ENCODE peak calls at places on chromosomes 6 and 20, in nine cellular contexts. M is HepG2, W is ovary, D is upper lobe of left lung, R is spleen, H is uterus, I is testis, E is transverse colon, K is suprapubic skin. G is an unnamed sample.

GRCh38 chr20:8788275-8788674 is 280.6 kb upstream of the PLCB4 start:
- DNase-seq in R (no peak), H (no peak), E (no peak), W (no peak), I (no peak), D (no peak), M (no peak), K (no peak), G (no peak)

GRCh38 chr6:46719099-46719498 is 16.1 kb downstream of the PLA2G7 start:
- DNase-seq in I (no peak), D (no peak), R (no peak), K (no peak), M (no peak), H (no peak), E (no peak), W (no peak), G (no peak)

GRCh38 chr6:125307150-125307838 is 5.5 kb upstream of the HDDC2 start:
- DNase-seq in E (no peak), W (no peak), I (no peak), H (no peak), D (no peak), K (no peak), R (no peak), M (peak), G (no peak)

GRCh38 chr6:30719791-30720737 is at the start of gene TUBB:
- DNase-seq in W (peak), M (peak), K (peak), H (peak), D (peak), I (peak), R (peak), E (peak), G (peak)

GRCh38 chr6:38248500-38249234 is 391.1 kb downstream of the BTBD9 start:
- DNase-seq in W (no peak), M (no peak), D (no peak), I (no peak), K (no peak), R (no peak), E (no peak), H (no peak), G (no peak)

GRCh38 chr6:27684264-27685211 is 211.6 kb upstream of the ZNF184 start:
- DNase-seq in E (peak), I (peak), K (no peak), D (no peak), M (peak), R (no peak), H (no peak), W (peak), G (no peak)

GRCh38 chr6:6547111-6547879 is 41.2 kb upstream of the LY86 start:
- DNase-seq in E (peak), H (peak), K (peak), M (peak), I (peak), R (peak), D (peak), W (peak), G (peak)

GRCh38 chr20:54649511-54649962 is 174.1 kb downstream of the DOK5 start:
- DNase-seq in R (no peak), H (peak), I (peak), W (peak), E (peak), D (peak), M (peak), K (peak), G (peak)

GRCh38 chr6:30748851-30749540 is 4.6 kb upstream of the IER3 start:
- DNase-seq in M (peak), E (no peak), R (no peak), K (no peak), H (no peak), I (no peak), D (no peak), W (no peak), G (no peak)

GRCh38 chr6:163951326-163951725 is 536.8 kb downstream of the QKI start:
- DNase-seq in M (no peak), W (no peak), K (no peak), H (no peak), E (no peak), I (no peak), R (no peak), D (no peak), G (no peak)

GRCh38 chr6:167733740-167734661 is 92.7 kb upstream of the AFDN start:
- DNase-seq in H (no peak), W (peak), E (no peak), M (peak), D (no peak), I (peak), R (peak), K (no peak), G (no peak)

GRCh38 chr20:50728486-50728980 is 2.8 kb upstream of the PARD6B start:
- DNase-seq in M (peak), E (no peak), R (no peak), I (peak), W (no peak), D (no peak), H (no peak), K (no peak), G (no peak)

GRCh38 chr6:36104836-36105235 is 25.5 kb upstream of the MAPK13 start:
- DNase-seq in E (no peak), I (no peak), W (no peak), K (no peak), H (no peak), R (no peak), M (no peak), D (no peak), G (no peak)

GRCh38 chr6:704037-704436 is 11.1 kb upstream of the EXOC2 start:
- DNase-seq in K (no peak), M (no peak), E (no peak), D (no peak), R (no peak), W (no peak), I (no peak), H (no peak), G (no peak)

GRCh38 chr20:33477386-33478234 is 12.3 kb upstream of the CBFA2T2 start:
- DNase-seq in W (no peak), H (no peak), M (no peak), D (no peak), K (no peak), I (no peak), E (peak), R (no peak), G (no peak)

GRCh38 chr6:21856844-21857243 is 263.3 kb downstream of the SOX4 start:
- DNase-seq in R (no peak), E (no peak), I (no peak), K (no peak), H (no peak), M (no peak), W (no peak), D (peak), G (no peak)

GRCh38 chr20:2713285-2713684 is 20.7 kb downstream of the EBF4 start:
- DNase-seq in W (no peak), H (no peak), I (no peak), R (no peak), E (no peak), K (no peak), D (no peak), M (peak), G (no peak)

GRCh38 chr6:158057213-158057987 is 75.7 kb downstream of the SYNJ2 start:
- DNase-seq in M (no peak), W (no peak), R (no peak), H (no peak), D (no peak), K (no peak), E (no peak), I (no peak), G (no peak)

GRCh38 chr20:9617940-9618339 is 103.5 kb downstream of the LAMP5 start:
- DNase-seq in K (no peak), W (no peak), M (peak), R (no peak), I (peak), E (no peak), D (peak), H (no peak), G (no peak)

GRCh38 chr6:157265630-157266029 is 57.7 kb downstream of the TMEM242 start:
- DNase-seq in D (no peak), E (no peak), M (no peak), I (no peak), H (no peak), W (no peak), R (peak), K (no peak), G (peak)

GRCh38 chr6:41970436-41970846 is 28.8 kb upstream of the CCND3 start:
- DNase-seq in H (no peak), E (no peak), I (no peak), W (no peak), K (peak), M (no peak), D (peak), R (no peak), G (peak)

GRCh38 chr6:80872194-80872950 is 765.9 kb downstream of the BCKDHB start:
- DNase-seq in K (no peak), E (no peak), W (peak), R (no peak), I (peak), M (no peak), D (no peak), H (peak), G (peak)

GRCh38 chr6:143901885-143902708 is 37.8 kb downstream of the ZC2HC1B start:
- DNase-seq in M (no peak), E (peak), R (no peak), D (peak), K (no peak), W (peak), I (peak), H (peak), G (no peak)

GRCh38 chr6:111080713-111081112 is 6.6 kb upstream of the SLC16A10 start:
- DNase-seq in H (no peak), I (no peak), R (no peak), K (no peak), W (no peak), D (no peak), M (no peak), E (no peak), G (no peak)

GRCh38 chr6:30074331-30075093 is 1.1 kb downstream of the RNF39 start:
- DNase-seq in R (no peak), K (no peak), I (peak), D (no peak), W (no peak), M (no peak), E (no peak), H (no peak), G (no peak)

GRCh38 chr6:124684621-124685020 is 277.6 kb upstream of the RNF217 start:
- DNase-seq in K (no peak), M (no peak), D (no peak), E (no peak), H (no peak), R (no peak), W (no peak), I (no peak), G (no peak)

GRCh38 chr6:112626468-112627082 is 279.4 kb downstream of the RFPL4B start:
- DNase-seq in R (no peak), D (no peak), M (peak), E (no peak), I (no peak), H (no peak), K (no peak), W (no peak), G (no peak)

GRCh38 chr6:131524695-131525336 is 48.2 kb upstream of the ARG1 start:
- DNase-seq in M (no peak), K (no peak), D (no peak), R (no peak), E (no peak), H (no peak), W (no peak), I (no peak), G (no peak)

GRCh38 chr6:167127785-167128531 is 5.1 kb downstream of the CCR6 start:
- DNase-seq in H (no peak), K (no peak), R (no peak), I (no peak), W (no peak), D (no peak), E (no peak), M (no peak), G (no peak)

GRCh38 chr20:50762435-50763201 is 31.2 kb downstream of the PARD6B start:
- DNase-seq in W (peak), D (peak), H (peak), K (no peak), R (no peak), M (peak), I (peak), E (peak), G (peak)

GRCh38 chr6:107275330-107275865 is 160.1 kb upstream of the BEND3 start:
- DNase-seq in R (no peak), D (no peak), W (no peak), M (no peak), H (no peak), E (no peak), I (no peak), K (no peak), G (no peak)

GRCh38 chr20:50673146-50673830 is 18.1 kb downstream of the RIPOR3 start:
- DNase-seq in R (no peak), K (no peak), M (peak), I (no peak), H (peak), D (no peak), E (peak), W (no peak), G (no peak)

GRCh38 chr20:63967330-63968135 is 2.2 kb downstream of the ZNF512B start:
- DNase-seq in W (peak), E (peak), I (no peak), M (no peak), D (no peak), R (peak), K (peak), H (peak), G (no peak)

GRCh38 chr6:27810768-27811298 is 101.4 kb downstream of the OR2B2 start:
- DNase-seq in M (no peak), H (no peak), R (no peak), I (no peak), W (no peak), K (no peak), E (no peak), D (no peak), G (no peak)

GRCh38 chr20:4082406-4083102 is 67.2 kb upstream of the RNF24 start:
- DNase-seq in E (peak), I (peak), W (peak), M (peak), D (peak), H (no peak), R (peak), K (peak), G (peak)

DNA sequence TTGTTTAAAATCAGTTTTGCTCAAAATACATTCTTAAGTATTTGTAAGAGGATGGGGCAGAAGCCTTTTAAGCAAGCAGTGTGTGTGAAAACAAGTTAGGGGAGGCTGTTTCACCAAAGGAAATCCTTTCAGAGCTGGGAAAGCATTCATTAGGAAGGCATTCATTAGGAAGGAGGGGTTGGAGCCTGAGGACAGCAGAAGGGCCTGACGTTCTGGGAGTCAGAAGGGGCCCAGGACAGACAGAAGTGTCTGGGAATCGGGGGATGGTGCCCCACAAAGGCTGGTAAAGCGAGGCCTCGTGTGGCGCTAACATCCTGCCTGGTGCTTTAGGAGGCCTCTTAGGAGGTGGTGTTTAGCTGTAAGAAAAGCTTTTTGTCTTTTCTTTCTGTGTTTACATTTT is 80.6 kb upstream of the NXT1 start:
- DNase-seq in H (no peak), E (no peak), K (peak), W (no peak), D (no peak), R (peak), I (no peak), M (no peak), G (no peak)
- TF ChIP-seq POLR2A in H (no peak), E (no peak), K (no peak), W (no peak), D (no peak), R (no peak), I (no peak), M (no peak), G (no peak)

GRCh38 chr6:16237242-16237641 is 1.1 kb upstream of the GMPR start:
- DNase-seq in R (peak), H (no peak), M (no peak), D (no peak), E (no peak), I (no peak), W (no peak), K (no peak), G (no peak)
- H3K4me3 ChIP-seq in R (no peak), H (no peak), M (no peak), D (no peak), E (no peak), I (no peak), W (no peak), K (peak), G (no peak)

DNA sequence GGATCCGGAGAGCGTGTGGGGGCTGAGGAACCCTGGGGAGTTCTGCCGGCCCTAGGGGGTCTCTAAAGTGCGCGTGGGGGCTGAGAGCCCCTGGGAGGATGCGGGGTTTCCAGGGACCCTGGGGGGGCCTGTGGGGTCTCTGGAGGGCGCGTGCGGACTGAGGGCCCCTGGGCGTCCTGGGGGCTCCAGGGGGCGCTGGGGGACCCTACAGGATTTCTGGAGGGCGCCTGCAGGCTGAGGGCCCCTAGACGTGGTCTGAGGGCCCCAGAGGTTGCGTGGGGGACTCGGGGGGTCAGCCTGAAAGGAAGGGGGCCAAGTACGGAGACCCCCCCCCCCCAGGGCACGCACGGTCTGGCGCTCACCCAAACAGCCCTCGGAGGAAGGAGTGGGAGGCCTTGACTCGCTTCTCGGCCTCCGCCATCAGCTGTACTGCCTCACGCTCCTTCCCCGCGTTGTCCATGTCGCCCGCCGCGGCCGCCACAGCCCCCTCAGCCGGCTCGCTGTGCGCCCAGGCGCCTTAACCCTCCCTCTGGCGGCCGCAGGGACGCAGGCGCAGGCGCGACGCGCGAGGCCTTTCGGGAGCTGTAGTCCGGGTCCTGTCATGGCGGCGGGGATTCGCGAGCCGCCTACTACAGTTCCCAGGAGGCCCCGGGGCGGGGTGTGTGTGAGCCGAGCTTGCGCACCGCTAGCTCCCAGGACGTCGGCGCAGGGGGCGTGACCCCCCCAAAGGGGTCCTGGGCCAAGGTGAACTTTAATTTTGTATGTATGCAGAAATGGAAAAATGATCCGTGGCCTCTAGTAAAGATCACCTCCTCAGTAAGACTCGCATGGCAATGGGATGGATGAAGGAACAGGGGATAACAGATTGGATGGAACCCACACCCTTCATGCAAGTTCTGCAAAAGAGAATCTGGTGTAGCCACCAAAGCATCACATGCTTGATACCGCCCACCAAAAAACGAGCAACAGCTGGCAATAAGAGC is at the start of gene NAPB:
- DNase-seq in M (peak), K (peak), H (peak), W (peak), D (peak), R (peak), E (peak), I (peak), G (peak)
- TF ChIP-seq POLR2A in M (peak), K (peak), H (peak), W (peak), D (peak), R (peak), E (peak), I (peak), G (no peak)

GRCh38 chr20:62358171-62358719 is 8.9 kb downstream of the LAMA5 start:
- DNase-seq in W (no peak), K (no peak), M (no peak), H (peak), D (peak), I (no peak), E (no peak), R (no peak), G (no peak)
- H3K4me3 ChIP-seq in W (no peak), K (peak), M (no peak), H (no peak), D (peak), I (no peak), E (no peak), R (no peak), G (no peak)

GRCh38 chr20:45359406-45360148 is 3.4 kb upstream of the SYS1 start:
- DNase-seq in M (peak), R (no peak), W (no peak), H (peak), K (no peak), E (peak), I (no peak), D (peak), G (no peak)

GRCh38 chr20:45355685-45356084 is 7.3 kb upstream of the SYS1 start:
- DNase-seq in M (no peak), E (no peak), K (no peak), I (no peak), W (no peak), D (no peak), H (no peak), R (no peak), G (no peak)

GRCh38 chr20:45355209-45355608 is 7.0 kb upstream of the SDC4 start:
- DNase-seq in I (no peak), M (no peak), R (no peak), H (no peak), K (no peak), D (no peak), E (no peak), W (no peak), G (no peak)

GRCh38 chr20:45359069-45359405 is 3.9 kb upstream of the SYS1 start:
- DNase-seq in K (no peak), I (peak), M (no peak), D (peak), W (peak), E (no peak), H (no peak), R (no peak), G (no peak)

DNA sequence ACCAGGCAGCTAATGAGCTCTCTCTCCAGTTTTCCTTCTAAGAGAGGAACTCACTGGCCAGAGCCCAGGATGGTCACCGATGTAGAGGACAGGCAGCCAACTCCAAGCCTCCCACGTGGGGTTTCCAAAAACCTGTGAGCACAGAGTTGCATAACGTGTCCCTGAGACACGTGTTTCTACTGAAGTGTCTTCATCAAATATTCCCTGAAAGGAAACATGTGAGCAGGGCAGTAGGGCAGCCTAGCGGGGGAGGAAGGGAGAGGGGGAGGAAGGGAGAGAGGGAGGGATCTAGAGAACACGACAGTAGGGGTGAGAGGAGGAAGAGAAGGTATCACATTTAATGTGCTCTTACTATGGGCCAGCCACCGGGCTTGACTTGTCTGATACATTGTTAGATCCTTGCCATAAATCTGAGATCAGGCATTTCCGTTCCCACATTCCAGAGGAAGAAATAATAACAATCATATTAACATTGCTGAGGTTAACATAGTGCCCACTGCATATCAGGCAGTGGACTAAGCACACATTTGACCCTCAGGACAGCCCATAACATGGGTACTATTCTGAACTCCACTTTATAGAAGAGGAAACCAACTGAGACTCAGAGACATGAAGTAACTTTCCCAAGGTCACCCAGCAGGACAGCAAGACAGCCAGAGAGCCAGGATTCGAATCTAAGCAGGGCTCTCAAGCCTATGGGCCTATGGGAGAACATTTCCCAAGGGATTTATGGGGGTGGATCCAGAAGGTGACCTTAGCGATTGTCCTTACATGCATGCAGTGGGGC is 4.5 kb upstream of the SYS1 start:
- DNase-seq in I (peak), R (no peak), M (peak), H (peak), D (peak), E (peak), W (peak), K (peak), G (peak)
- TF ChIP-seq POLR2A in I (no peak), R (no peak), M (no peak), H (no peak), D (peak), E (peak), W (no peak), K (no peak), G (no peak)

GRCh38 chr6:79543886-79544285 is 6.7 kb upstream of the LCA5 start:
- DNase-seq in M (no peak), I (no peak), W (no peak), D (no peak), R (no peak), K (no peak), H (no peak), E (no peak), G (no peak)
- H3K4me3 ChIP-seq in M (no peak), I (no peak), W (no peak), D (no peak), R (no peak), K (no peak), H (no peak), E (no peak), G (no peak)

G was measured in lower leg skin.